ENCODE peak calls at places on chromosome 11, in seven cellular contexts. One of them, this sample, is unnamed.

GRCh38 chr11:35056391-35057093 is 82.4 kb upstream of the CD44 start:
- DNase-seq in T-cell: no peak
- DNase-seq in activated CD4-positive, alpha-beta T cell treated with anti-CD3 and anti-CD28 coated beads for 36 hours: no peak
- DNase-seq in GM13977: no peak
- DNase-seq in AG10803: no peak
- DNase-seq in brain microvascular endothelial cell: no peak
- DNase-seq in hippocampal formation: no peak
- DNase-seq in this sample: no peak

GRCh38 chr11:59680287-59681154 is 11.7 kb upstream of the PATL1 start:
- DNase-seq in T-cell: peak
- DNase-seq in activated CD4-positive, alpha-beta T cell treated with anti-CD3 and anti-CD28 coated beads for 36 hours: peak
- DNase-seq in GM13977: peak
- DNase-seq in AG10803: peak
- DNase-seq in brain microvascular endothelial cell: peak
- DNase-seq in hippocampal formation: no peak
- DNase-seq in this sample: peak

GRCh38 chr11:65879622-65880021 is at the start of gene CTSW:
- DNase-seq in T-cell: peak
- DNase-seq in activated CD4-positive, alpha-beta T cell treated with anti-CD3 and anti-CD28 coated beads for 36 hours: no peak
- DNase-seq in GM13977: no peak
- DNase-seq in AG10803: no peak
- DNase-seq in brain microvascular endothelial cell: no peak
- DNase-seq in hippocampal formation: no peak
- DNase-seq in this sample: peak

GRCh38 chr11:16841984-16842383 is 103.5 kb downstream of the C11orf58 start:
- DNase-seq in T-cell: no peak
- DNase-seq in activated CD4-positive, alpha-beta T cell treated with anti-CD3 and anti-CD28 coated beads for 36 hours: no peak
- DNase-seq in GM13977: no peak
- DNase-seq in AG10803: no peak
- DNase-seq in brain microvascular endothelial cell: no peak
- DNase-seq in hippocampal formation: no peak
- DNase-seq in this sample: no peak

GRCh38 chr11:125091247-125091876 is 20.1 kb downstream of the TMEM218 start:
- DNase-seq in T-cell: no peak
- DNase-seq in activated CD4-positive, alpha-beta T cell treated with anti-CD3 and anti-CD28 coated beads for 36 hours: no peak
- DNase-seq in GM13977: no peak
- DNase-seq in AG10803: peak
- DNase-seq in brain microvascular endothelial cell: peak
- DNase-seq in hippocampal formation: peak
- DNase-seq in this sample: peak

GRCh38 chr11:14813506-14813905 is 78.5 kb downstream of the CYP2R1 start:
- DNase-seq in T-cell: no peak
- DNase-seq in activated CD4-positive, alpha-beta T cell treated with anti-CD3 and anti-CD28 coated beads for 36 hours: no peak
- DNase-seq in GM13977: no peak
- DNase-seq in AG10803: no peak
- DNase-seq in brain microvascular endothelial cell: no peak
- DNase-seq in hippocampal formation: no peak
- DNase-seq in this sample: no peak

GRCh38 chr11:82826526-82826925 is 73.7 kb downstream of the PRCP start:
- DNase-seq in T-cell: no peak
- DNase-seq in activated CD4-positive, alpha-beta T cell treated with anti-CD3 and anti-CD28 coated beads for 36 hours: no peak
- DNase-seq in GM13977: no peak
- DNase-seq in AG10803: peak
- DNase-seq in brain microvascular endothelial cell: no peak
- DNase-seq in hippocampal formation: no peak
- DNase-seq in this sample: no peak

GRCh38 chr11:64341851-64342791 is 2.1 kb downstream of the CCDC88B start:
- DNase-seq in T-cell: peak
- DNase-seq in activated CD4-positive, alpha-beta T cell treated with anti-CD3 and anti-CD28 coated beads for 36 hours: peak
- DNase-seq in GM13977: peak
- DNase-seq in AG10803: peak
- DNase-seq in brain microvascular endothelial cell: peak
- DNase-seq in hippocampal formation: peak
- DNase-seq in this sample: peak

GRCh38 chr11:72411623-72412532 is 22.5 kb downstream of the CLPB start:
- DNase-seq in T-cell: peak
- DNase-seq in activated CD4-positive, alpha-beta T cell treated with anti-CD3 and anti-CD28 coated beads for 36 hours: peak
- DNase-seq in GM13977: peak
- DNase-seq in AG10803: no peak
- DNase-seq in brain microvascular endothelial cell: no peak
- DNase-seq in hippocampal formation: peak
- DNase-seq in this sample: no peak

GRCh38 chr11:35006389-35007128 is 90.1 kb downstream of the PDHX start:
- DNase-seq in T-cell: no peak
- DNase-seq in activated CD4-positive, alpha-beta T cell treated with anti-CD3 and anti-CD28 coated beads for 36 hours: peak
- DNase-seq in GM13977: peak
- DNase-seq in AG10803: no peak
- DNase-seq in brain microvascular endothelial cell: no peak
- DNase-seq in hippocampal formation: no peak
- DNase-seq in this sample: peak

GRCh38 chr11:64734786-64735761 is 8.9 kb downstream of the RASGRP2 start:
- DNase-seq in T-cell: no peak
- DNase-seq in activated CD4-positive, alpha-beta T cell treated with anti-CD3 and anti-CD28 coated beads for 36 hours: no peak
- DNase-seq in GM13977: no peak
- DNase-seq in AG10803: no peak
- DNase-seq in brain microvascular endothelial cell: no peak
- DNase-seq in hippocampal formation: no peak
- DNase-seq in this sample: no peak

GRCh38 chr11:11306855-11307254 is 46.2 kb downstream of the CSNK2A3 start:
- DNase-seq in T-cell: no peak
- DNase-seq in activated CD4-positive, alpha-beta T cell treated with anti-CD3 and anti-CD28 coated beads for 36 hours: no peak
- DNase-seq in GM13977: no peak
- DNase-seq in AG10803: no peak
- DNase-seq in brain microvascular endothelial cell: peak
- DNase-seq in hippocampal formation: no peak
- DNase-seq in this sample: no peak

GRCh38 chr11:65851083-65851579 is 6.8 kb downstream of the CFL1 start:
- DNase-seq in T-cell: no peak
- DNase-seq in activated CD4-positive, alpha-beta T cell treated with anti-CD3 and anti-CD28 coated beads for 36 hours: no peak
- DNase-seq in GM13977: no peak
- DNase-seq in AG10803: no peak
- DNase-seq in brain microvascular endothelial cell: no peak
- DNase-seq in hippocampal formation: no peak
- DNase-seq in this sample: peak

GRCh38 chr11:47980907-47981621 is 705 bp downstream of the PTPRJ start:
- DNase-seq in T-cell: no peak
- DNase-seq in activated CD4-positive, alpha-beta T cell treated with anti-CD3 and anti-CD28 coated beads for 36 hours: peak
- DNase-seq in GM13977: peak
- DNase-seq in AG10803: peak
- DNase-seq in brain microvascular endothelial cell: no peak
- DNase-seq in hippocampal formation: no peak
- DNase-seq in this sample: peak

GRCh38 chr11:1165256-1166041 is 7.7 kb downstream of the MUC5AC start:
- DNase-seq in T-cell: no peak
- DNase-seq in activated CD4-positive, alpha-beta T cell treated with anti-CD3 and anti-CD28 coated beads for 36 hours: no peak
- DNase-seq in GM13977: peak
- DNase-seq in AG10803: no peak
- DNase-seq in brain microvascular endothelial cell: no peak
- DNase-seq in hippocampal formation: no peak
- DNase-seq in this sample: no peak

GRCh38 chr11:66619080-66619554 is 2.7 kb downstream of the RBM14 start:
- DNase-seq in T-cell: peak
- DNase-seq in activated CD4-positive, alpha-beta T cell treated with anti-CD3 and anti-CD28 coated beads for 36 hours: no peak
- DNase-seq in GM13977: no peak
- DNase-seq in AG10803: peak
- DNase-seq in brain microvascular endothelial cell: peak
- DNase-seq in hippocampal formation: no peak
- DNase-seq in this sample: peak

GRCh38 chr11:111137846-111138245 is 107.7 kb upstream of the POU2AF2 start:
- DNase-seq in T-cell: no peak
- DNase-seq in activated CD4-positive, alpha-beta T cell treated with anti-CD3 and anti-CD28 coated beads for 36 hours: no peak
- DNase-seq in GM13977: no peak
- DNase-seq in AG10803: no peak
- DNase-seq in brain microvascular endothelial cell: no peak
- DNase-seq in hippocampal formation: no peak
- DNase-seq in this sample: no peak

GRCh38 chr11:67583319-67584204 is at the start of gene GSTP1:
- DNase-seq in T-cell: peak
- DNase-seq in activated CD4-positive, alpha-beta T cell treated with anti-CD3 and anti-CD28 coated beads for 36 hours: peak
- DNase-seq in GM13977: peak
- DNase-seq in AG10803: peak
- DNase-seq in brain microvascular endothelial cell: peak
- DNase-seq in hippocampal formation: peak
- DNase-seq in this sample: peak

GRCh38 chr11:72817966-72818365 is 3.8 kb downstream of the ATG16L2 start:
- DNase-seq in T-cell: no peak
- DNase-seq in activated CD4-positive, alpha-beta T cell treated with anti-CD3 and anti-CD28 coated beads for 36 hours: no peak
- DNase-seq in GM13977: no peak
- DNase-seq in AG10803: no peak
- DNase-seq in brain microvascular endothelial cell: no peak
- DNase-seq in hippocampal formation: no peak
- DNase-seq in this sample: no peak

GRCh38 chr11:3021125-3021524 is 29.0 kb upstream of the NAP1L4 start:
- DNase-seq in T-cell: peak
- DNase-seq in activated CD4-positive, alpha-beta T cell treated with anti-CD3 and anti-CD28 coated beads for 36 hours: peak
- DNase-seq in GM13977: peak
- DNase-seq in AG10803: no peak
- DNase-seq in brain microvascular endothelial cell: no peak
- DNase-seq in hippocampal formation: peak
- DNase-seq in this sample: peak

GRCh38 chr11:8354622-8355417 is 91.1 kb upstream of the LMO1 start:
- DNase-seq in T-cell: no peak
- DNase-seq in activated CD4-positive, alpha-beta T cell treated with anti-CD3 and anti-CD28 coated beads for 36 hours: no peak
- DNase-seq in GM13977: peak
- DNase-seq in AG10803: no peak
- DNase-seq in brain microvascular endothelial cell: no peak
- DNase-seq in hippocampal formation: peak
- DNase-seq in this sample: no peak

GRCh38 chr11:128497057-128497957 is 90.1 kb downstream of the ETS1 start:
- DNase-seq in T-cell: no peak
- DNase-seq in activated CD4-positive, alpha-beta T cell treated with anti-CD3 and anti-CD28 coated beads for 36 hours: peak
- DNase-seq in GM13977: peak
- DNase-seq in AG10803: peak
- DNase-seq in brain microvascular endothelial cell: peak
- DNase-seq in hippocampal formation: no peak
- DNase-seq in this sample: peak

GRCh38 chr11:74936087-74936486 is 12.8 kb downstream of the XRRA1 start:
- DNase-seq in T-cell: no peak
- DNase-seq in activated CD4-positive, alpha-beta T cell treated with anti-CD3 and anti-CD28 coated beads for 36 hours: no peak
- DNase-seq in GM13977: no peak
- DNase-seq in AG10803: no peak
- DNase-seq in brain microvascular endothelial cell: no peak
- DNase-seq in hippocampal formation: no peak
- DNase-seq in this sample: no peak

GRCh38 chr11:75437966-75438659 is 5.1 kb upstream of the KLHL35 start:
- DNase-seq in T-cell: no peak
- DNase-seq in activated CD4-positive, alpha-beta T cell treated with anti-CD3 and anti-CD28 coated beads for 36 hours: no peak
- DNase-seq in GM13977: no peak
- DNase-seq in AG10803: peak
- DNase-seq in brain microvascular endothelial cell: no peak
- DNase-seq in hippocampal formation: no peak
- DNase-seq in this sample: no peak

GRCh38 chr11:124801014-124801413 is 808 bp upstream of the MSANTD2 start:
- DNase-seq in T-cell: no peak
- DNase-seq in activated CD4-positive, alpha-beta T cell treated with anti-CD3 and anti-CD28 coated beads for 36 hours: peak
- DNase-seq in GM13977: no peak
- DNase-seq in AG10803: peak
- DNase-seq in brain microvascular endothelial cell: peak
- DNase-seq in hippocampal formation: no peak
- DNase-seq in this sample: peak

GRCh38 chr11:13135385-13136271 is 126.5 kb downstream of the RASSF10 start:
- DNase-seq in T-cell: no peak
- DNase-seq in activated CD4-positive, alpha-beta T cell treated with anti-CD3 and anti-CD28 coated beads for 36 hours: no peak
- DNase-seq in GM13977: no peak
- DNase-seq in AG10803: peak
- DNase-seq in brain microvascular endothelial cell: peak
- DNase-seq in hippocampal formation: peak
- DNase-seq in this sample: no peak

GRCh38 chr11:44886765-44887164 is 63.9 kb downstream of the TP53I11 start:
- DNase-seq in T-cell: no peak
- DNase-seq in activated CD4-positive, alpha-beta T cell treated with anti-CD3 and anti-CD28 coated beads for 36 hours: no peak
- DNase-seq in GM13977: no peak
- DNase-seq in AG10803: peak
- DNase-seq in brain microvascular endothelial cell: peak
- DNase-seq in hippocampal formation: no peak
- DNase-seq in this sample: no peak

This sample was measured in activated CD8-positive, alpha-beta T cell treated with anti-CD3 and anti-CD28 coated beads for 36 hours.